ENCODE peak calls at places on chromosomes 11 and 22, in ten cellular contexts. B is Caco-2, V is neural crest cell, C is heart left ventricle, K is cardiac muscle cell, R is endothelial cell, X is sigmoid colon, N is astrocyte of the cerebellum, S is psoas muscle, Q is neural progenitor cell. Y is an unnamed sample.

GRCh38 chr11:79942071-79942470 is 501.2 kb upstream of the TENM4 start:
- DNase-seq in R (no peak), N (no peak), C (no peak), S (no peak), Q (no peak), K (no peak), B (no peak), X (no peak), V (no peak), Y (no peak)

GRCh38 chr11:106133529-106133928 is 56.1 kb downstream of the AASDHPPT start:
- DNase-seq in X (no peak), K (peak), V (no peak), N (no peak), S (no peak), R (no peak), Q (no peak), B (no peak), C (no peak), Y (no peak)

GRCh38 chr11:71563401-71563800 is 2.0 kb upstream of the KRTAP5-10 start:
- DNase-seq in C (no peak), B (peak), Q (peak), X (no peak), V (peak), S (no peak), R (peak), K (peak), N (no peak), Y (no peak)

GRCh38 chr22:39472570-39473556 is 16.1 kb downstream of the MGAT3 start:
- DNase-seq in C (no peak), Q (no peak), K (peak), N (no peak), V (no peak), S (no peak), B (peak), R (no peak), X (no peak), Y (no peak)

GRCh38 chr11:68912254-68912653 is 8.6 kb downstream of the IGHMBP2 start:
- DNase-seq in Q (no peak), S (no peak), R (no peak), C (no peak), B (no peak), X (no peak), N (no peak), V (no peak), K (no peak), Y (no peak)

GRCh38 chr22:23591203-23591791 is 11.2 kb upstream of the IGLL1 start:
- DNase-seq in B (peak), C (peak), Q (peak), R (peak), K (peak), X (peak), V (peak), N (peak), S (peak), Y (no peak)

GRCh38 chr22:49553518-49554295 is 274.0 kb downstream of the BRD1 start:
- DNase-seq in Q (peak), B (no peak), X (peak), S (no peak), K (peak), V (no peak), R (peak), N (no peak), C (peak), Y (no peak)

GRCh38 chr11:120335928-120336640 is at the start of gene ARHGEF12:
- DNase-seq in K (peak), Q (peak), S (peak), X (peak), B (peak), C (peak), N (peak), V (peak), R (peak), Y (peak)

GRCh38 chr11:17771841-17772401 is 37.3 kb downstream of the KCNC1 start:
- DNase-seq in Q (no peak), R (no peak), X (no peak), K (no peak), V (no peak), C (no peak), N (no peak), S (no peak), B (no peak), Y (no peak)

GRCh38 chr11:17769218-17769617 is 34.6 kb downstream of the KCNC1 start:
- DNase-seq in N (no peak), R (no peak), B (no peak), Q (no peak), K (no peak), X (no peak), V (no peak), C (no peak), S (no peak), Y (no peak)

GRCh38 chr11:17771415-17771814 is 36.8 kb downstream of the KCNC1 start:
- DNase-seq in C (no peak), N (no peak), K (no peak), B (no peak), R (no peak), X (no peak), V (no peak), S (no peak), Q (no peak), Y (no peak)

GRCh38 chr11:17770048-17770652 is 35.6 kb downstream of the KCNC1 start:
- DNase-seq in K (peak), N (no peak), C (no peak), Q (no peak), V (no peak), S (no peak), X (no peak), R (no peak), B (peak), Y (no peak)

DNA sequence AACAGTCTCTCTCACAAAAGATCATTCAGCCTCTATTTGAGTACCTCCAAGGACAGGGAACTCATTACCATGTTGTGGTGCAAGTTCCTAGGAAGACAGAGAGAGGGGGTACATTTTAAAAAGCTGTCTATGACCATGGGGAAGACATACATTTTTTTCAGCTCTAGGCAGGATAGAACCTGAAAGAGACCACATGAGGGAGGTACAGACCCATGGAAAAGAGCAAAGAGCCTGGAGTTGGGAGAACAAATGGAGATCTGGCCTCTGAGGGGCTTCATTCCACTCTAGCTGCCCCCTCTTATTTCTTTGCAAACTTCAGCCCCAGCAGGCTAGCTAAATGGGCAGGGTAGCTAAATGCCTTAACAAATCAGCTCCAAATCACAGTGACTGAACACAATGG is 36.3 kb downstream of the KCNC1 start:
- DNase-seq in N (no peak), Q (no peak), R (no peak), B (no peak), V (no peak), S (no peak), K (no peak), X (no peak), C (no peak), Y (no peak)
- TF ChIP-seq CTCF in N (peak), Q (peak), R (no peak), B (no peak), V (no peak), S (peak), K (peak), X (no peak), C (no peak), Y (no peak)

GRCh38 chr11:1652778-1653540 is 23.4 kb downstream of the KRTAP5-5 start:
- DNase-seq in R (peak), Q (peak), C (peak), N (no peak), B (peak), S (peak), X (peak), K (peak), V (peak), Y (peak)

GRCh38 chr11:1655168-1656060 is 25.8 kb downstream of the KRTAP5-5 start:
- DNase-seq in R (no peak), N (no peak), K (no peak), S (no peak), X (no peak), B (no peak), Q (no peak), C (no peak), V (no peak), Y (no peak)

GRCh38 chr11:1654388-1655167 is 25.0 kb downstream of the KRTAP5-5 start:
- DNase-seq in X (no peak), Q (no peak), R (no peak), V (no peak), N (no peak), S (no peak), B (peak), K (no peak), C (no peak), Y (no peak)

GRCh38 chr11:1652442-1652777 is 22.8 kb downstream of the KRTAP5-5 start:
- DNase-seq in B (no peak), C (no peak), R (no peak), Q (no peak), K (no peak), V (no peak), X (no peak), S (no peak), N (no peak), Y (no peak)

GRCh38 chr11:1653541-1654387 is 24.2 kb downstream of the KRTAP5-5 start:
- DNase-seq in B (peak), S (no peak), X (no peak), R (no peak), C (no peak), N (no peak), K (no peak), Q (no peak), V (no peak), Y (no peak)
- TF ChIP-seq CTCF in B (no peak), S (no peak), X (no peak), R (no peak), C (no peak), N (no peak), K (no peak), Q (no peak), V (no peak), Y (no peak)

DNA sequence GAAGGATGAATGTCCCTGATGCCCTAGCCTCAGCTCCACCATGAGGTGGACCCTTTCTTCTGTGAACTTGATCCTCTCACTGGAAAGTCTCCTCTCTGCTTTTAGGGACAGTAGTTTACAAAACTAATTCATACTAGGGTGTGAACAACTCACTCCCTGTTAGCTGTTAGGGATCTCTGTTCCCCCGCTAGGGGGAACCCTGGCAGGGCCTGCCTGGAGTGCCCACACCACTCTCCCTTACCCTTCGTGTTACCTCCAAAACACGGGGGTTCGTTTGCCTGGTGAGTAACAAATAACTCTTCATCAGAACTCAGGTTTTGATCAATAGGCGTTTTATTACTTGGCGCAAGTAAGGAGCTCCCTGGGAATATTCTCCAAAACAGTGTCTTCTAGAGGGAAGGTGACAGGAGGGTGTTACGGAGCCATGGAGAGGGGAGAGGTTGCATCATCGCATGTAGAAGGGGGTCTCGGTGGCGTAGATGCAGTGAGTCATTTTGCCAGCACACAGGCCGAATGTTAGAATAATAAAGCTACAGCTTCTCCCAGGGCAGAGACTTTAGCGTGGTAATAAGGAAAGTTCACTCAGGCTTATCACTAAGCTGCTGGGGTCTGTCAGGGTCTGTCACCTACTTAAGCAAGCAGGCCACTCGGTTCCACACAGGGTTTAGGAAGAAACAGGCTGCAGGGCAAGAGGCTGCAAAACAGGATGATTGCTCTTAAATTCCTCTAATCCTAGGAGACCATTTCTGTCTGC is 45.8 kb downstream of the C11orf96 start:
- DNase-seq in S (no peak), C (no peak), B (no peak), R (no peak), N (peak), X (no peak), K (peak), Q (no peak), V (no peak), Y (no peak)
- TF ChIP-seq CTCF in S (no peak), C (no peak), B (no peak), R (no peak), N (peak), X (no peak), K (peak), Q (no peak), V (no peak), Y (no peak)

GRCh38 chr11:126063510-126063858 is 818 bp upstream of the CDON start:
- DNase-seq in R (no peak), C (no peak), N (no peak), X (no peak), B (no peak), K (no peak), Q (no peak), V (no peak), S (no peak), Y (no peak)

GRCh38 chr11:126062679-126063509 is at the start of gene CDON:
- DNase-seq in C (peak), V (peak), Q (peak), R (peak), X (peak), N (peak), B (peak), S (peak), K (peak), Y (peak)

GRCh38 chr11:126060651-126061220 is 1.9 kb downstream of the CDON start:
- DNase-seq in C (no peak), X (no peak), B (no peak), S (no peak), K (no peak), V (no peak), N (no peak), Q (peak), R (no peak), Y (no peak)

GRCh38 chr11:126059238-126059761 is 3.4 kb downstream of the CDON start:
- DNase-seq in X (no peak), C (no peak), Q (peak), V (no peak), K (no peak), S (no peak), B (no peak), R (no peak), N (no peak), Y (no peak)

GRCh38 chr11:126061707-126062678 is 673 bp downstream of the CDON start:
- DNase-seq in N (no peak), B (peak), R (peak), S (peak), K (peak), V (peak), C (peak), Q (peak), X (peak), Y (no peak)
- TF ChIP-seq CTCF in N (peak), B (peak), R (peak), S (peak), K (peak), V (peak), C (peak), Q (peak), X (peak), Y (peak)

DNA sequence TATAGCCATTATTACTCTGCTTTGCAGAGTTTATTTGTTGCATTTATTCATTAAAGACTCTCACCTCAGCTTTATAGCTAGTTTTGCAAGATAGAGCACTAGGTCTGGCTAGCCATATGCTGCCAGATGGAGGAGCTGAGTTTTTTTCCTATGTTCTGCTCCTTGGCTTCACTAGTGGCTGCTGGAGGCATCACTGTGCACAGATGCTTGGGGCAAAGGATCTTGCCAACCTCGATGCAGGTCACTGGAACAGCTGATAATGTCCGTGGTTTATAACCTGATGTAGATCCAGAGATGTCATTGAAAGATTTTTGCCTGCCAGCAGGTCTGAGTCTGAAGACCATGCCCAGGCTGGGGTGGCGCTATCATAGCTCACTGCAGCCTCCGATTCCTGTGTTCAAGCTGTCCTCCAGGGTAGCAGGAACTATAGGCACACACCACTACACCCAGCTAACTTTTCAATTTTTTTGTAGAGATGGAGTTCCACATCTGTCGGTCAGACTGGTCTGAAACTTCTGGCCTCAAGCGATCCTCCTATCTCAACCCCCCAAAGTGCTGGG is 63.2 kb downstream of the PACS1 start:
- DNase-seq in K (no peak), X (no peak), S (no peak), V (no peak), R (no peak), B (no peak), Q (no peak), N (no peak), C (no peak), Y (no peak)
- TF ChIP-seq CTCF in K (no peak), X (no peak), S (no peak), V (no peak), R (no peak), B (no peak), Q (no peak), N (no peak), C (no peak), Y (no peak)

GRCh38 chr22:46276563-46276962 is 8.8 kb downstream of the TTC38 start:
- DNase-seq in X (no peak), S (no peak), Q (no peak), V (no peak), B (no peak), N (no peak), K (no peak), R (no peak), C (no peak), Y (no peak)
- TF ChIP-seq CTCF in X (no peak), S (no peak), Q (no peak), V (no peak), B (no peak), N (no peak), K (no peak), R (no peak), C (no peak), Y (no peak)

DNA sequence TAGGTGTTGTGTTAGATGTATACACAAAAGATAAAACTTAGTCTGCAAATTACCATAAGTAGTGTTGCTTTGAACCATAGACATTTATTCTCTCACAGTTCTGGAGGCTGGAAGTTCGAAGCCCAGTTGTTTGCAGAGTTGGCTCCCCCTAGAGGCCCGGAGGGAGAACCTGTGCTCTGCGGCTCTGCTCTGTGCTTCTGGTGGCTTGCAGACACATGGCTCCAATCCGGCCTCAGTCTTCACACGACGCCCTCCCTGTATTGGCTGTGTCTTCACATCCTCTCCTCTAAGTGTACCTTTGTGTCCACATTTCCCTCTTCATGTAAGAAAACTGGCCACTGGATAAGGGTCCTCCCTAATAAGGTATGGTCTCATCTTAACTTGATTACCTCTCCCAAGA is 128.4 kb downstream of the OPCML start:
- DNase-seq in C (no peak), S (no peak), V (no peak), X (no peak), Q (no peak), B (peak), K (no peak), R (peak), N (no peak), Y (no peak)
- TF ChIP-seq CTCF in C (no peak), S (peak), V (peak), X (no peak), Q (peak), B (peak), K (no peak), R (peak), N (peak), Y (no peak)

Y was measured in osteocyte.